ENCODE peak calls at places on chromosomes 13 and 19, in ten cellular contexts. U is fibroblast of villous mesenchyme, E is WTC11, S is GM20000, N is RWPE1, T is right lobe of liver, O is ascending aorta, B is fibroblast of the aortic adventitia, A is A549, J is mucosa of descending colon. V is an unnamed sample.

GRCh38 chr13:49975826-49976225 is 21.0 kb upstream of the TRIM13 start:
- DNase-seq in N (no peak), U (no peak), A (no peak), B (no peak), J (no peak), O (no peak), S (no peak), E (no peak), T (no peak), V (no peak)

GRCh38 chr19:31838163-31838798 is 489.0 kb upstream of the TSHZ3 start:
- DNase-seq in S (no peak), N (no peak), E (no peak), B (no peak), U (no peak), O (no peak), J (no peak), A (no peak), T (no peak), V (no peak)

GRCh38 chr13:51193387-51193786 is 28.8 kb upstream of the FAM124A start:
- DNase-seq in N (no peak), J (no peak), B (no peak), S (no peak), O (no peak), E (no peak), A (no peak), T (no peak), U (no peak), V (no peak)

GRCh38 chr13:92460479-92460878 is 766.1 kb upstream of the GPC6 start:
- DNase-seq in B (no peak), J (no peak), A (no peak), T (no peak), O (no peak), E (no peak), S (no peak), U (no peak), N (no peak), V (no peak)

GRCh38 chr13:112714772-112715569 is 25.1 kb downstream of the ATP11A start:
- DNase-seq in S (no peak), O (no peak), B (no peak), A (no peak), E (peak; percentile 39), J (no peak), T (peak; percentile 43), U (no peak), N (no peak), V (no peak)

GRCh38 chr19:18699403-18700054 is 16.0 kb downstream of the CRTC1 start:
- DNase-seq in N (no peak), J (no peak), U (no peak), O (no peak), B (no peak), S (no peak), T (no peak), E (no peak), A (no peak), V (no peak)

GRCh38 chr13:76339649-76340048 is 546.6 kb downstream of the KCTD12 start:
- DNase-seq in T (no peak), N (no peak), O (no peak), J (no peak), U (no peak), S (no peak), E (no peak), B (no peak), A (no peak), V (no peak)

GRCh38 chr19:9040131-9040530 is 29.9 kb upstream of the MUC16 start:
- DNase-seq in J (no peak), A (no peak), U (no peak), O (no peak), T (no peak), S (no peak), B (no peak), E (no peak), N (peak; percentile 20), V (no peak)

GRCh38 chr19:32041681-32042292 is 303.6 kb upstream of the ZNF507 start:
- DNase-seq in U (peak; percentile 30), T (no peak), S (no peak), N (peak; percentile 36), B (peak; percentile 41), A (peak; percentile 47), E (peak; percentile 55), J (no peak), O (no peak), V (no peak)

GRCh38 chr13:83884141-83884540 is 1.9 kb upstream of the SLITRK1 start:
- DNase-seq in U (no peak), S (no peak), E (no peak), A (no peak), T (no peak), O (no peak), B (no peak), J (no peak), N (no peak), V (no peak)

GRCh38 chr13:110347535-110348308 is 40.6 kb downstream of the COL4A2 start:
- DNase-seq in B (peak; percentile 83), A (peak; percentile 84), J (no peak), N (peak; percentile 92), U (peak; percentile 78), S (no peak), O (peak; percentile 56), T (no peak), E (no peak), V (no peak)

GRCh38 chr13:100506600-100507422 is 81.8 kb downstream of the GGACT start:
- DNase-seq in A (no peak), E (no peak), N (no peak), U (no peak), J (no peak), S (no peak), B (no peak), O (no peak), T (no peak), V (no peak)

GRCh38 chr19:13841339-13842293 is 35.3 kb upstream of the NANOS3 start:
- DNase-seq in J (peak; percentile 90), O (no peak), B (no peak), T (peak; percentile 58), E (no peak), S (no peak), A (peak; percentile 53), U (no peak), N (no peak), V (no peak)

GRCh38 chr13:102089722-102090121 is 312.1 kb downstream of the FGF14 start:
- DNase-seq in O (no peak), S (no peak), U (no peak), A (no peak), E (no peak), N (no peak), B (no peak), T (no peak), J (no peak), V (no peak)

GRCh38 chr19:2791440-2791839 is 6.1 kb downstream of the THOP1 start:
- DNase-seq in B (no peak), U (no peak), S (no peak), E (no peak), N (no peak), O (no peak), A (no peak), T (no peak), J (no peak), V (no peak)

GRCh38 chr13:101915333-101915732 is 462.9 kb downstream of the ITGBL1 start:
- DNase-seq in B (no peak), A (no peak), J (no peak), O (no peak), E (no peak), S (no peak), T (no peak), N (no peak), U (no peak), V (no peak)

DNA sequence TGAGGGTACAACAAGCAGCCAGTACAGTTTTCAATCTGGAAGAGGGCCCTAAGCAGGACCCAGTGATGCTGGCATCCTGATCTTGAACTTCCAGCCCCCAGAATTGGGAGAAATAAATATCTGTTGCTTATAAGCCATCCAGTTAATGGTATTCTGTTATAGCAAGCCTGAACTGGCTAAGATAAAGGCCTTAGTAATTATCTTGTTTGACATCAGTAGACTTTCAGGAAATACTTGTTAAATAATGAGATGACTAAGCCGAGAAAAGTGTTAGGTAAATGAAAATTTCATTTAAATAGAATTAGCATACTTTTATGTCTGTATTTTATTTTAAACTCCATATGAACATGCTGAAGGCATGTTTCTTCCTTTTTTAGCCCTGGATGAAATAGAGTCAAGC is 188.2 kb downstream of the OLFM4 start:
- DNase-seq in U (no peak), A (no peak), O (no peak), B (no peak), J (no peak), E (no peak), T (no peak), N (no peak), S (no peak), V (no peak)
- TF ChIP-seq CTCF in U (no peak), A (no peak), O (no peak), B (no peak), J (no peak), E (no peak), T (no peak), N (no peak), S (no peak), V (no peak)

GRCh38 chr19:50906217-50906616 is 5.0 kb downstream of the KLK4 start:
- DNase-seq in T (no peak), E (peak; percentile 83), J (no peak), U (no peak), N (no peak), B (peak; percentile 12), S (peak; percentile 49), O (no peak), A (peak; percentile 39), V (peak; percentile 62)
- TF ChIP-seq CTCF in T (no peak), E (peak; percentile 55), J (no peak), U (peak; percentile 37), N (no peak), B (peak; percentile 58), S (peak; percentile 47), O (no peak), A (peak; percentile 45), V (peak; percentile 77)

GRCh38 chr13:42108217-42108616 is 59.8 kb downstream of the DGKH start:
- DNase-seq in O (no peak), E (no peak), A (no peak), U (no peak), S (no peak), J (no peak), T (no peak), N (no peak), B (no peak), V (no peak)
- TF ChIP-seq CTCF in O (no peak), E (no peak), A (no peak), U (no peak), S (no peak), J (no peak), T (no peak), N (no peak), B (no peak), V (no peak)

DNA sequence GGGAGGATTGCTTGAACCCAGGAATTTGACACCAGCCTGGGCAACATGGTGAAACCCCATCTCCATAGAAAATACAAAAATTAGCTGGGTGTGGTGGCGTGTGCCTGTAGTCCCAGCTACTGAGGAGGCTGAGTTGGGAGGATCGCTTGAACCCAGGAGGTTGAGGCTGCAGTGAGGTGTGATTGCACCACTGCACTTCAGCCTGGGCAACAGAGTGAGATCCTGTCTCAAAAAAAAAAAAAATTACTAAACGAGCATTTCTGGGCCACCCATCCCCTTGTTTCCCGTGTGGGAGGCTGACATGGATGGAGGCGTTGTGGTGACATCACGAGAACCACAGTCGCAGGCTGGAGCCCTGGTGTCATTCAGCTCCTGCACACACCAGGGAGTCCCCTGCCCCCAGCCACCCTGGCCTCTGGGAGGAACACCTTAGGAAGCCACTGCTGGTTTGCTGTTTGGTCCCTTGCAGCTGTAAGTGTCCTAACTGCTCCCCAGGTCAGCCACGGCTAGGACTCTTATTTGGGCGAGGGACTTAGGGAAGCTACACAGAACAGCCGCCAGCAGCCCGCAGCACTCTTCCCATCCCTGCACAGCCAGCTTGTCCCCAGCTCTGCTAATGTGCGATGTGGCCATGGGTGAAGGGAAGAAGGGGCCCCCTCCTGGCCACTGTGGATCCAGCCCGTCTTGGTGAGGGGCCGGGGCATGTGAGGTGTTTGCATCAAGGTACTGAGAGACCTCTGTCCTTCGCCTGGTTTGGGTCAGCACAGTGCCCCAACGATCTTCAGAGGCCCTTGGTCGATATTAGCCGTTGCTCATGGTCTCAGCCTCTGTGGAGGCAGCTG is 12.7 kb downstream of the NKPD1 start:
- DNase-seq in T (no peak), O (no peak), J (no peak), N (no peak), S (no peak), U (no peak), A (no peak), B (no peak), E (peak; percentile 69), V (no peak)
- TF ChIP-seq CTCF in T (no peak), O (no peak), J (no peak), N (no peak), S (no peak), U (no peak), A (no peak), B (no peak), E (no peak), V (no peak)